ENCODE peak calls at places on chromosomes 4 and X, in ten cellular contexts. One of them, this sample, is unnamed.

GRCh38 chrX:48487362-48487785 is 11.4 kb downstream of the FTSJ1 start:
- DNase-seq in coronary artery: no peak
- DNase-seq in nephron progenitor cell: no peak
- DNase-seq in chondrocyte: peak; percentile 69
- DNase-seq in MCF 10A: peak; percentile 93
- DNase-seq in left ventricle myocardium inferior: no peak
- DNase-seq in fibroblast of mammary gland: peak; percentile 94
- DNase-seq in fibroblast of pulmonary artery: peak; percentile 85
- DNase-seq in astrocyte of the spinal cord: peak; percentile 94
- DNase-seq in thoracic aorta: no peak
- DNase-seq in this sample: peak; percentile 78

GRCh38 chr4:25925486-25926201 is 11.6 kb downstream of the SMIM20 start:
- DNase-seq in chondrocyte: no peak
- DNase-seq in fibroblast of mammary gland: peak; percentile 58
- DNase-seq in left ventricle myocardium inferior: peak; percentile 33
- DNase-seq in MCF 10A: peak; percentile 36
- DNase-seq in fibroblast of pulmonary artery: peak; percentile 52
- DNase-seq in astrocyte of the spinal cord: peak; percentile 33
- DNase-seq in thoracic aorta: no peak
- DNase-seq in coronary artery: no peak
- DNase-seq in nephron progenitor cell: peak; percentile 51
- DNase-seq in this sample: peak; percentile 68

GRCh38 chr4:62661821-62662220 is 1461.7 kb downstream of the ADGRL3 start:
- DNase-seq in astrocyte of the spinal cord: no peak
- DNase-seq in left ventricle myocardium inferior: no peak
- DNase-seq in chondrocyte: no peak
- DNase-seq in MCF 10A: no peak
- DNase-seq in coronary artery: no peak
- DNase-seq in thoracic aorta: no peak
- DNase-seq in fibroblast of mammary gland: no peak
- DNase-seq in fibroblast of pulmonary artery: no peak
- DNase-seq in nephron progenitor cell: no peak
- DNase-seq in this sample: no peak

GRCh38 chrX:115898382-115899001 is 272.1 kb upstream of the AGTR2 start:
- DNase-seq in MCF 10A: peak; percentile 14
- DNase-seq in fibroblast of mammary gland: peak; percentile 47
- DNase-seq in coronary artery: no peak
- DNase-seq in thoracic aorta: no peak
- DNase-seq in astrocyte of the spinal cord: peak; percentile 35
- DNase-seq in fibroblast of pulmonary artery: no peak
- DNase-seq in left ventricle myocardium inferior: no peak
- DNase-seq in nephron progenitor cell: no peak
- DNase-seq in chondrocyte: no peak
- DNase-seq in this sample: peak; percentile 72

GRCh38 chr4:39349326-39349725 is 16.8 kb downstream of the RFC1 start:
- DNase-seq in nephron progenitor cell: no peak
- DNase-seq in fibroblast of mammary gland: no peak
- DNase-seq in chondrocyte: no peak
- DNase-seq in fibroblast of pulmonary artery: no peak
- DNase-seq in left ventricle myocardium inferior: no peak
- DNase-seq in thoracic aorta: no peak
- DNase-seq in coronary artery: no peak
- DNase-seq in MCF 10A: no peak
- DNase-seq in astrocyte of the spinal cord: no peak
- DNase-seq in this sample: no peak

GRCh38 chr4:1264942-1265341 is 16.0 kb upstream of the CTBP1 start:
- DNase-seq in left ventricle myocardium inferior: no peak
- DNase-seq in fibroblast of mammary gland: no peak
- DNase-seq in astrocyte of the spinal cord: no peak
- DNase-seq in coronary artery: peak; percentile 24
- DNase-seq in chondrocyte: no peak
- DNase-seq in thoracic aorta: no peak
- DNase-seq in MCF 10A: no peak
- DNase-seq in nephron progenitor cell: no peak
- DNase-seq in fibroblast of pulmonary artery: no peak
- DNase-seq in this sample: no peak

GRCh38 chr4:157992038-157992706 is 180.7 kb downstream of the GASK1B start:
- DNase-seq in fibroblast of pulmonary artery: peak; percentile 93
- DNase-seq in fibroblast of mammary gland: peak; percentile 88
- DNase-seq in astrocyte of the spinal cord: peak; percentile 82
- DNase-seq in nephron progenitor cell: peak; percentile 19
- DNase-seq in MCF 10A: peak; percentile 79
- DNase-seq in chondrocyte: no peak
- DNase-seq in left ventricle myocardium inferior: no peak
- DNase-seq in thoracic aorta: no peak
- DNase-seq in coronary artery: no peak
- DNase-seq in this sample: peak; percentile 93

GRCh38 chrX:110003167-110004156 is 548 bp downstream of the TMEM164 start:
- DNase-seq in left ventricle myocardium inferior: peak; percentile 18
- DNase-seq in chondrocyte: no peak
- DNase-seq in coronary artery: no peak
- DNase-seq in MCF 10A: peak; percentile 41
- DNase-seq in fibroblast of mammary gland: peak; percentile 24
- DNase-seq in thoracic aorta: no peak
- DNase-seq in astrocyte of the spinal cord: no peak
- DNase-seq in fibroblast of pulmonary artery: peak; percentile 25
- DNase-seq in nephron progenitor cell: peak; percentile 5
- DNase-seq in this sample: peak; percentile 25

GRCh38 chr4:147103403-147103946 is 157.8 kb upstream of the TTC29 start:
- DNase-seq in nephron progenitor cell: no peak
- DNase-seq in fibroblast of mammary gland: peak; percentile 98
- DNase-seq in MCF 10A: peak; percentile 92
- DNase-seq in chondrocyte: no peak
- DNase-seq in astrocyte of the spinal cord: peak; percentile 97
- DNase-seq in fibroblast of pulmonary artery: peak; percentile 96
- DNase-seq in left ventricle myocardium inferior: no peak
- DNase-seq in thoracic aorta: peak; percentile 75
- DNase-seq in coronary artery: peak; percentile 96
- DNase-seq in this sample: peak; percentile 93

GRCh38 chrX:64230123-64230970 is at the start of gene ASB12:
- DNase-seq in nephron progenitor cell: no peak
- DNase-seq in MCF 10A: no peak
- DNase-seq in coronary artery: no peak
- DNase-seq in thoracic aorta: no peak
- DNase-seq in astrocyte of the spinal cord: no peak
- DNase-seq in left ventricle myocardium inferior: no peak
- DNase-seq in fibroblast of mammary gland: no peak
- DNase-seq in fibroblast of pulmonary artery: no peak
- DNase-seq in chondrocyte: no peak
- DNase-seq in this sample: no peak

GRCh38 chr4:141134586-141134985 is 1.3 kb upstream of the RNF150 start:
- DNase-seq in chondrocyte: no peak
- DNase-seq in fibroblast of pulmonary artery: no peak
- DNase-seq in fibroblast of mammary gland: no peak
- DNase-seq in coronary artery: no peak
- DNase-seq in nephron progenitor cell: no peak
- DNase-seq in thoracic aorta: no peak
- DNase-seq in MCF 10A: no peak
- DNase-seq in astrocyte of the spinal cord: no peak
- DNase-seq in left ventricle myocardium inferior: no peak
- DNase-seq in this sample: no peak

GRCh38 chrX:74835566-74835965 is 89.7 kb downstream of the NEXMIF start:
- DNase-seq in MCF 10A: no peak
- DNase-seq in astrocyte of the spinal cord: no peak
- DNase-seq in chondrocyte: no peak
- DNase-seq in fibroblast of pulmonary artery: no peak
- DNase-seq in coronary artery: no peak
- DNase-seq in left ventricle myocardium inferior: no peak
- DNase-seq in thoracic aorta: no peak
- DNase-seq in nephron progenitor cell: no peak
- DNase-seq in fibroblast of mammary gland: no peak
- DNase-seq in this sample: no peak

GRCh38 chr4:7519638-7520373 is 85.1 kb upstream of the PSAPL1 start:
- DNase-seq in chondrocyte: no peak
- DNase-seq in astrocyte of the spinal cord: no peak
- DNase-seq in MCF 10A: no peak
- DNase-seq in left ventricle myocardium inferior: no peak
- DNase-seq in fibroblast of mammary gland: no peak
- DNase-seq in nephron progenitor cell: no peak
- DNase-seq in thoracic aorta: no peak
- DNase-seq in fibroblast of pulmonary artery: no peak
- DNase-seq in coronary artery: no peak
- DNase-seq in this sample: no peak

GRCh38 chr4:97911236-97911906 is 231.9 kb downstream of the STPG2 start:
- DNase-seq in fibroblast of pulmonary artery: no peak
- DNase-seq in astrocyte of the spinal cord: no peak
- DNase-seq in left ventricle myocardium inferior: no peak
- DNase-seq in coronary artery: no peak
- DNase-seq in chondrocyte: no peak
- DNase-seq in nephron progenitor cell: peak; percentile 39
- DNase-seq in fibroblast of mammary gland: no peak
- DNase-seq in MCF 10A: no peak
- DNase-seq in thoracic aorta: no peak
- DNase-seq in this sample: no peak

GRCh38 chr4:60296381-60296780 is 903.7 kb upstream of the ADGRL3 start:
- DNase-seq in coronary artery: no peak
- DNase-seq in MCF 10A: no peak
- DNase-seq in left ventricle myocardium inferior: no peak
- DNase-seq in thoracic aorta: no peak
- DNase-seq in fibroblast of pulmonary artery: no peak
- DNase-seq in nephron progenitor cell: no peak
- DNase-seq in astrocyte of the spinal cord: no peak
- DNase-seq in fibroblast of mammary gland: no peak
- DNase-seq in chondrocyte: no peak
- DNase-seq in this sample: no peak

GRCh38 chr4:102867278-102868152 is 1.3 kb upstream of the CISD2 start:
- DNase-seq in fibroblast of pulmonary artery: no peak
- DNase-seq in nephron progenitor cell: no peak
- DNase-seq in astrocyte of the spinal cord: no peak
- DNase-seq in left ventricle myocardium inferior: no peak
- DNase-seq in chondrocyte: no peak
- DNase-seq in MCF 10A: no peak
- DNase-seq in fibroblast of mammary gland: no peak
- DNase-seq in coronary artery: no peak
- DNase-seq in thoracic aorta: no peak
- DNase-seq in this sample: no peak

GRCh38 chr4:180057891-180058643 is 2185.1 kb upstream of the TENM3 start:
- DNase-seq in fibroblast of pulmonary artery: peak; percentile 3
- DNase-seq in left ventricle myocardium inferior: no peak
- DNase-seq in coronary artery: no peak
- DNase-seq in thoracic aorta: no peak
- DNase-seq in fibroblast of mammary gland: peak; percentile 2
- DNase-seq in astrocyte of the spinal cord: peak; percentile 17
- DNase-seq in chondrocyte: peak; percentile 89
- DNase-seq in MCF 10A: peak; percentile 57
- DNase-seq in nephron progenitor cell: peak; percentile 59
- DNase-seq in this sample: no peak

GRCh38 chr4:180058731-180059215 is 2184.4 kb upstream of the TENM3 start:
- DNase-seq in left ventricle myocardium inferior: no peak
- DNase-seq in MCF 10A: peak; percentile 74
- DNase-seq in astrocyte of the spinal cord: peak; percentile 79
- DNase-seq in nephron progenitor cell: peak; percentile 72
- DNase-seq in chondrocyte: peak; percentile 80
- DNase-seq in coronary artery: no peak
- DNase-seq in fibroblast of mammary gland: peak; percentile 15
- DNase-seq in fibroblast of pulmonary artery: peak; percentile 28
- DNase-seq in thoracic aorta: no peak
- DNase-seq in this sample: peak; percentile 14

GRCh38 chr4:180057198-180057821 is 2185.9 kb upstream of the TENM3 start:
- DNase-seq in MCF 10A: no peak
- DNase-seq in astrocyte of the spinal cord: peak; percentile 6
- DNase-seq in thoracic aorta: no peak
- DNase-seq in nephron progenitor cell: no peak
- DNase-seq in fibroblast of pulmonary artery: no peak
- DNase-seq in left ventricle myocardium inferior: no peak
- DNase-seq in fibroblast of mammary gland: no peak
- DNase-seq in coronary artery: no peak
- DNase-seq in chondrocyte: no peak
- DNase-seq in this sample: no peak

GRCh38 chr4:180059216-180059881 is 2183.9 kb upstream of the TENM3 start:
- DNase-seq in nephron progenitor cell: peak; percentile 60
- DNase-seq in coronary artery: no peak
- DNase-seq in MCF 10A: no peak
- DNase-seq in fibroblast of pulmonary artery: no peak
- DNase-seq in astrocyte of the spinal cord: peak; percentile 9
- DNase-seq in thoracic aorta: no peak
- DNase-seq in left ventricle myocardium inferior: no peak
- DNase-seq in fibroblast of mammary gland: no peak
- DNase-seq in chondrocyte: no peak
- DNase-seq in this sample: no peak

GRCh38 chr4:180060159-180060889 is 2182.9 kb upstream of the TENM3 start:
- DNase-seq in fibroblast of mammary gland: peak; percentile 2
- DNase-seq in chondrocyte: no peak
- DNase-seq in astrocyte of the spinal cord: peak; percentile 52
- DNase-seq in left ventricle myocardium inferior: no peak
- DNase-seq in nephron progenitor cell: no peak
- DNase-seq in coronary artery: no peak
- DNase-seq in thoracic aorta: no peak
- DNase-seq in fibroblast of pulmonary artery: no peak
- DNase-seq in MCF 10A: peak; percentile 67
- DNase-seq in this sample: no peak
- TF ChIP-seq CTCF in fibroblast of mammary gland: no peak
- TF ChIP-seq CTCF in chondrocyte: peak; percentile 69
- TF ChIP-seq CTCF in astrocyte of the spinal cord: peak; percentile 48
- TF ChIP-seq CTCF in left ventricle myocardium inferior: no peak
- TF ChIP-seq CTCF in nephron progenitor cell: no peak
- TF ChIP-seq CTCF in coronary artery: no peak
- TF ChIP-seq CTCF in thoracic aorta: no peak
- TF ChIP-seq CTCF in fibroblast of pulmonary artery: no peak
- TF ChIP-seq CTCF in MCF 10A: peak; percentile 17
- TF ChIP-seq CTCF in this sample: no peak

GRCh38 chr4:179417357-179417756 is 1975.1 kb upstream of the AGA start:
- DNase-seq in MCF 10A: no peak
- DNase-seq in left ventricle myocardium inferior: no peak
- DNase-seq in astrocyte of the spinal cord: no peak
- DNase-seq in coronary artery: no peak
- DNase-seq in nephron progenitor cell: no peak
- DNase-seq in fibroblast of mammary gland: no peak
- DNase-seq in chondrocyte: no peak
- DNase-seq in fibroblast of pulmonary artery: no peak
- DNase-seq in thoracic aorta: no peak
- DNase-seq in this sample: no peak
- TF ChIP-seq CTCF in MCF 10A: no peak
- TF ChIP-seq CTCF in left ventricle myocardium inferior: no peak
- TF ChIP-seq CTCF in astrocyte of the spinal cord: no peak
- TF ChIP-seq CTCF in coronary artery: no peak
- TF ChIP-seq CTCF in nephron progenitor cell: no peak
- TF ChIP-seq CTCF in fibroblast of mammary gland: no peak
- TF ChIP-seq CTCF in chondrocyte: no peak
- TF ChIP-seq CTCF in fibroblast of pulmonary artery: no peak
- TF ChIP-seq CTCF in thoracic aorta: no peak
- TF ChIP-seq CTCF in this sample: no peak

GRCh38 chrX:81168391-81168790 is 33.3 kb downstream of the HMGN5 start:
- DNase-seq in left ventricle myocardium inferior: no peak
- DNase-seq in fibroblast of mammary gland: no peak
- DNase-seq in fibroblast of pulmonary artery: no peak
- DNase-seq in chondrocyte: no peak
- DNase-seq in coronary artery: no peak
- DNase-seq in MCF 10A: no peak
- DNase-seq in nephron progenitor cell: no peak
- DNase-seq in astrocyte of the spinal cord: no peak
- DNase-seq in thoracic aorta: no peak
- DNase-seq in this sample: no peak

GRCh38 chrX:81174286-81174685 is 27.4 kb downstream of the HMGN5 start:
- DNase-seq in left ventricle myocardium inferior: no peak
- DNase-seq in fibroblast of mammary gland: peak; percentile 32
- DNase-seq in chondrocyte: no peak
- DNase-seq in nephron progenitor cell: no peak
- DNase-seq in coronary artery: no peak
- DNase-seq in thoracic aorta: no peak
- DNase-seq in MCF 10A: peak; percentile 30
- DNase-seq in fibroblast of pulmonary artery: peak; percentile 47
- DNase-seq in astrocyte of the spinal cord: peak; percentile 38
- DNase-seq in this sample: peak; percentile 51
- TF ChIP-seq CTCF in left ventricle myocardium inferior: peak; percentile 29
- TF ChIP-seq CTCF in fibroblast of mammary gland: peak; percentile 7
- TF ChIP-seq CTCF in chondrocyte: peak; percentile 80
- TF ChIP-seq CTCF in nephron progenitor cell: no peak
- TF ChIP-seq CTCF in coronary artery: no peak
- TF ChIP-seq CTCF in thoracic aorta: peak; percentile 21
- TF ChIP-seq CTCF in MCF 10A: peak; percentile 33
- TF ChIP-seq CTCF in fibroblast of pulmonary artery: peak; percentile 18
- TF ChIP-seq CTCF in astrocyte of the spinal cord: no peak
- TF ChIP-seq CTCF in this sample: peak; percentile 11

GRCh38 chrX:13022926-13023325 is 21.5 kb downstream of the FAM9C start:
- DNase-seq in fibroblast of mammary gland: no peak
- DNase-seq in nephron progenitor cell: no peak
- DNase-seq in chondrocyte: no peak
- DNase-seq in left ventricle myocardium inferior: no peak
- DNase-seq in astrocyte of the spinal cord: no peak
- DNase-seq in fibroblast of pulmonary artery: no peak
- DNase-seq in MCF 10A: no peak
- DNase-seq in coronary artery: no peak
- DNase-seq in thoracic aorta: no peak
- DNase-seq in this sample: no peak
- TF ChIP-seq CTCF in fibroblast of mammary gland: no peak
- TF ChIP-seq CTCF in nephron progenitor cell: no peak
- TF ChIP-seq CTCF in chondrocyte: no peak
- TF ChIP-seq CTCF in left ventricle myocardium inferior: no peak
- TF ChIP-seq CTCF in astrocyte of the spinal cord: no peak
- TF ChIP-seq CTCF in fibroblast of pulmonary artery: no peak
- TF ChIP-seq CTCF in MCF 10A: no peak
- TF ChIP-seq CTCF in coronary artery: no peak
- TF ChIP-seq CTCF in thoracic aorta: no peak
- TF ChIP-seq CTCF in this sample: no peak